ENCODE peak calls at places on chromosomes 5 and 9, in seven cellular contexts. One of them, this sample, is unnamed.
A peak's percentile ranks its signal among the peaks of the same experiment; 100 is the strongest.

GRCh38 chr5:115838885-115839518 is 2.4 kb downstream of the ATG12 start:
- DNase-seq in left ventricle myocardium inferior: no peak
- DNase-seq in GM12878: no peak
- DNase-seq in astrocyte: no peak
- DNase-seq in upper lobe of right lung: no peak
- DNase-seq in cardiac muscle cell: peak; percentile 69
- DNase-seq in GM23338: peak; percentile 66
- DNase-seq in this sample: no peak

GRCh38 chr5:73448451-73449136 is at the start of gene FOXD1:
- DNase-seq in cardiac muscle cell: peak; percentile 75
- DNase-seq in left ventricle myocardium inferior: peak; percentile 43
- DNase-seq in astrocyte: peak; percentile 96
- DNase-seq in GM12878: no peak
- DNase-seq in upper lobe of right lung: peak; percentile 69
- DNase-seq in GM23338: peak; percentile 91
- DNase-seq in this sample: peak; percentile 50

GRCh38 chr9:125637264-125637663 is 69.7 kb downstream of the MAPKAP1 start:
- DNase-seq in left ventricle myocardium inferior: no peak
- DNase-seq in GM12878: no peak
- DNase-seq in GM23338: no peak
- DNase-seq in cardiac muscle cell: no peak
- DNase-seq in upper lobe of right lung: no peak
- DNase-seq in astrocyte: no peak
- DNase-seq in this sample: no peak

GRCh38 chr5:132883261-132883834 is 9.9 kb downstream of the LEAP2 start:
- DNase-seq in astrocyte: peak; percentile 45
- DNase-seq in left ventricle myocardium inferior: no peak
- DNase-seq in upper lobe of right lung: no peak
- DNase-seq in GM23338: peak; percentile 67
- DNase-seq in GM12878: no peak
- DNase-seq in cardiac muscle cell: peak; percentile 81
- DNase-seq in this sample: no peak

GRCh38 chr9:95171001-95171400 is 146.5 kb downstream of the FANCC start:
- DNase-seq in left ventricle myocardium inferior: no peak
- DNase-seq in upper lobe of right lung: no peak
- DNase-seq in astrocyte: peak; percentile 56
- DNase-seq in GM12878: peak; percentile 13
- DNase-seq in cardiac muscle cell: peak; percentile 45
- DNase-seq in GM23338: peak; percentile 13
- DNase-seq in this sample: peak; percentile 36

GRCh38 chr5:93626801-93627200 is 43.8 kb downstream of the NR2F1 start:
- DNase-seq in cardiac muscle cell: no peak
- DNase-seq in left ventricle myocardium inferior: no peak
- DNase-seq in GM12878: no peak
- DNase-seq in GM23338: no peak
- DNase-seq in astrocyte: no peak
- DNase-seq in upper lobe of right lung: no peak
- DNase-seq in this sample: no peak

GRCh38 chr9:133352635-133353340 is 3.5 kb downstream of the SURF1 start:
- DNase-seq in cardiac muscle cell: no peak
- DNase-seq in GM12878: no peak
- DNase-seq in GM23338: no peak
- DNase-seq in astrocyte: no peak
- DNase-seq in upper lobe of right lung: no peak
- DNase-seq in left ventricle myocardium inferior: no peak
- DNase-seq in this sample: no peak

GRCh38 chr5:169768416-169768815 is 131.3 kb downstream of the DOCK2 start:
- DNase-seq in upper lobe of right lung: no peak
- DNase-seq in GM23338: peak; percentile 21
- DNase-seq in left ventricle myocardium inferior: no peak
- DNase-seq in astrocyte: no peak
- DNase-seq in GM12878: no peak
- DNase-seq in cardiac muscle cell: no peak
- DNase-seq in this sample: no peak

GRCh38 chr5:180354966-180355365 is 1.8 kb upstream of the GFPT2 start:
- DNase-seq in astrocyte: no peak
- DNase-seq in GM12878: no peak
- DNase-seq in cardiac muscle cell: no peak
- DNase-seq in upper lobe of right lung: no peak
- DNase-seq in GM23338: no peak
- DNase-seq in left ventricle myocardium inferior: no peak
- DNase-seq in this sample: no peak

GRCh38 chr9:126219717-126220116 is 106.9 kb upstream of the MVB12B start:
- DNase-seq in cardiac muscle cell: no peak
- DNase-seq in left ventricle myocardium inferior: no peak
- DNase-seq in GM23338: peak; percentile 33
- DNase-seq in astrocyte: no peak
- DNase-seq in upper lobe of right lung: no peak
- DNase-seq in GM12878: no peak
- DNase-seq in this sample: no peak

GRCh38 chr5:80796861-80797260 is 142.1 kb upstream of the DHFR start:
- DNase-seq in upper lobe of right lung: no peak
- DNase-seq in cardiac muscle cell: no peak
- DNase-seq in GM23338: no peak
- DNase-seq in left ventricle myocardium inferior: no peak
- DNase-seq in astrocyte: no peak
- DNase-seq in GM12878: no peak
- DNase-seq in this sample: no peak

GRCh38 chr5:174636081-174636480 is 88.3 kb upstream of the MSX2 start:
- DNase-seq in GM23338: no peak
- DNase-seq in upper lobe of right lung: no peak
- DNase-seq in astrocyte: no peak
- DNase-seq in left ventricle myocardium inferior: no peak
- DNase-seq in cardiac muscle cell: no peak
- DNase-seq in GM12878: no peak
- DNase-seq in this sample: no peak

GRCh38 chr5:38666668-38667498 is 110.4 kb upstream of the LIFR start:
- DNase-seq in GM23338: peak; percentile 48
- DNase-seq in upper lobe of right lung: peak; percentile 65
- DNase-seq in left ventricle myocardium inferior: peak; percentile 43
- DNase-seq in cardiac muscle cell: peak; percentile 74
- DNase-seq in GM12878: no peak
- DNase-seq in astrocyte: peak; percentile 32
- DNase-seq in this sample: no peak

GRCh38 chr5:150278046-150278760 is 11.4 kb downstream of the CAMK2A start:
- DNase-seq in cardiac muscle cell: peak; percentile 45
- DNase-seq in astrocyte: peak; percentile 22
- DNase-seq in upper lobe of right lung: no peak
- DNase-seq in GM12878: no peak
- DNase-seq in GM23338: no peak
- DNase-seq in left ventricle myocardium inferior: no peak
- DNase-seq in this sample: no peak

GRCh38 chr5:177359860-177360259 is 2.1 kb downstream of the RGS14 start:
- DNase-seq in cardiac muscle cell: no peak
- DNase-seq in upper lobe of right lung: no peak
- DNase-seq in astrocyte: no peak
- DNase-seq in left ventricle myocardium inferior: no peak
- DNase-seq in GM12878: no peak
- DNase-seq in GM23338: no peak
- DNase-seq in this sample: no peak

GRCh38 chr9:79578891-79579290 is 7.1 kb downstream of the TLE4 start:
- DNase-seq in GM23338: no peak
- DNase-seq in left ventricle myocardium inferior: no peak
- DNase-seq in GM12878: no peak
- DNase-seq in astrocyte: no peak
- DNase-seq in cardiac muscle cell: no peak
- DNase-seq in upper lobe of right lung: no peak
- DNase-seq in this sample: no peak

GRCh38 chr9:101470929-101471328 is 35.4 kb upstream of the ALDOB start:
- DNase-seq in cardiac muscle cell: no peak
- DNase-seq in left ventricle myocardium inferior: no peak
- DNase-seq in GM23338: no peak
- DNase-seq in upper lobe of right lung: no peak
- DNase-seq in astrocyte: no peak
- DNase-seq in GM12878: no peak
- DNase-seq in this sample: no peak

GRCh38 chr9:101468116-101468515 is 32.5 kb upstream of the ALDOB start:
- DNase-seq in cardiac muscle cell: no peak
- DNase-seq in GM12878: no peak
- DNase-seq in GM23338: peak; percentile 39
- DNase-seq in astrocyte: no peak
- DNase-seq in upper lobe of right lung: no peak
- DNase-seq in left ventricle myocardium inferior: no peak
- DNase-seq in this sample: no peak

GRCh38 chr9:101467690-101468089 is 32.1 kb upstream of the ALDOB start:
- DNase-seq in upper lobe of right lung: no peak
- DNase-seq in left ventricle myocardium inferior: no peak
- DNase-seq in GM12878: no peak
- DNase-seq in cardiac muscle cell: no peak
- DNase-seq in GM23338: no peak
- DNase-seq in astrocyte: no peak
- DNase-seq in this sample: no peak

GRCh38 chr9:101466863-101467262 is 31.3 kb upstream of the ALDOB start:
- DNase-seq in astrocyte: no peak
- DNase-seq in left ventricle myocardium inferior: no peak
- DNase-seq in cardiac muscle cell: no peak
- DNase-seq in GM12878: no peak
- DNase-seq in GM23338: no peak
- DNase-seq in upper lobe of right lung: no peak
- DNase-seq in this sample: no peak

GRCh38 chr9:101469026-101469425 is 33.5 kb upstream of the ALDOB start:
- DNase-seq in cardiac muscle cell: no peak
- DNase-seq in GM23338: no peak
- DNase-seq in astrocyte: no peak
- DNase-seq in upper lobe of right lung: no peak
- DNase-seq in left ventricle myocardium inferior: no peak
- DNase-seq in GM12878: no peak
- DNase-seq in this sample: no peak
- H3K4me3 ChIP-seq in cardiac muscle cell: no peak overlapping the region
- H3K4me3 ChIP-seq in GM23338: no peak overlapping the region
- H3K4me3 ChIP-seq in astrocyte: no peak overlapping the region
- H3K4me3 ChIP-seq in upper lobe of right lung: no peak overlapping the region
- H3K4me3 ChIP-seq in left ventricle myocardium inferior: no peak overlapping the region
- H3K4me3 ChIP-seq in GM12878: no peak overlapping the region
- H3K4me3 ChIP-seq in this sample: no peak overlapping the region

DNA sequence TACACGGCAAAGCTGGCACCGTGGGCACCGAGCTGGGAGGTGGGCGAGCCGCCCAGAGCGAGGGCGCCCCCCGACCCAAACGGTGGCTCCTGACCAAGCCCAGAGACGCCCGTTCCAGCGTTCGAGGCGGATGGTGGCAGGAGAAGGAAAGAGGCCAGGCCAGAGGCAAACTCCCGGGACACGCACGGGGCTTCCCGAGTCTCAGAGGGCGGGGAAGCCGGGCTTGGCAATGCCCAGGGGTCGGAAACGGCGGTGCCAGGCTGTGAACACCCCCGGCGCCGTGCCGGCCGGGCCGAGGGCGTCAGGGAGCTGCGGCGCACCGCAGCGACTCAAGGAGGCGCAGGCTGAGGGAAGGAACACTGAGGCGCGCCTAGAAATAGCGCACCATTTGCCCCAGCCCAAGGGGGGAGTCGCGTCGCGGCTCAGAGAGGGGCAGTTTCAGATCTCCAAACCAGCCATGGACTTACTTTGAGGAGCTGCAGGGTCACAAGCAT is 397 bp downstream of the SPRY4 start:
- DNase-seq in cardiac muscle cell: no peak
- DNase-seq in left ventricle myocardium inferior: peak; percentile 22
- DNase-seq in upper lobe of right lung: peak; percentile 73
- DNase-seq in astrocyte: no peak
- DNase-seq in GM12878: no peak
- DNase-seq in GM23338: no peak
- DNase-seq in this sample: no peak
- TF ChIP-seq CTCF in cardiac muscle cell: peak; percentile 38
- TF ChIP-seq CTCF in left ventricle myocardium inferior: peak; percentile 31
- TF ChIP-seq CTCF in upper lobe of right lung: peak; percentile 26
- TF ChIP-seq CTCF in astrocyte: no peak
- TF ChIP-seq CTCF in GM12878: peak; percentile 5
- TF ChIP-seq CTCF in GM23338: peak; percentile 18
- TF ChIP-seq CTCF in this sample: peak; percentile 21

DNA sequence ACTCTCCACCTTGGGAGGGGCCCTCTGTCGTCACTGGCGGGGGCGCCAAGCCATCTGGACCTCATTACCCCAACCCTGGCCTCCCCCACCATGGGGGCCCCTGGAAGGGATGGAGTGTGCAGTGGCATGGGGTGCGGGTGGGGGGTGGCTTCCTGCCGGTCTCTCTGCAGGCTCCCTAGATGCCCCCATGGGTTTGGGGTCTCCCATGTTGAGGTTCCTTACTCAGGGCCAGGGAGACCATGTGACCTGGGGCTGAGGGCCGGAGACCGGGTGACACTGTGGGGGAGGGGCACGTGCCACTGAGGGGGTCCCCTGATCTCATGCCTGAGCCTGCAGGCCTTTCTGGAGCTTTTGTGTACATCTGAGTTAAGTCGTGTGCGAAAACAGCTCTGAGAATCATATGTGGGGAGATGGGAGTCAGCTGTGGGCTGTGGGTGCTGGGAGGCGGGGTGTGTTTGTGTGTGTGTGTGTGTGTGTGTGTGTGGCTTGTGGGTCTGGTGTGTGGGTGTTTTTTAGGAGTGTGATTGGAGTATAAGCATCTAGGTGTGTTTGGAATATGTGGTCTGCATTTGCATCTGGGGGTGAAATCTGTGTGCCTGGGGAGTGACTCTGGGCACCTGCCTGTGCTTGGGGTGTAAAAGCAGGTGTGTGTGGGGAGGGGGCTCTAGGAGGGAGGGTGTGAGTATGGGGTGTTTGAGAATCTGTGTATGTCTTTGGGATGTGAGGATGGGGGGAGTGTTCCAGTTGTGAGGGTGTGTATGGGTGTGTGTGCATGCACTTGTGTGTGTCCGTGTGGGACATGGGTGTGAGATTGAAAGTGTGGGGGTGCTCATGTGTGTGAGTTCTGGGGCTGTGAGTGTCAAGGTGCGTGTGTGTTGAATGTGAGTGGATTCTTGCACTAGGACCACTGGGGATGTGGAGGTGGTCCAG is 32.1 kb downstream of the GOLGA2 start:
- DNase-seq in astrocyte: no peak
- DNase-seq in GM12878: no peak
- DNase-seq in cardiac muscle cell: peak; percentile 39
- DNase-seq in GM23338: no peak
- DNase-seq in left ventricle myocardium inferior: peak; percentile 51
- DNase-seq in upper lobe of right lung: no peak
- DNase-seq in this sample: no peak
- H3K4me3 ChIP-seq in astrocyte: no peak overlapping the region
- H3K4me3 ChIP-seq in GM12878: no peak overlapping the region
- H3K4me3 ChIP-seq in cardiac muscle cell: no peak overlapping the region
- H3K4me3 ChIP-seq in GM23338: no peak overlapping the region
- H3K4me3 ChIP-seq in left ventricle myocardium inferior: peak overlapping the region; percentile 62
- H3K4me3 ChIP-seq in upper lobe of right lung: peak overlapping the region; percentile 37
- H3K4me3 ChIP-seq in this sample: no peak overlapping the region

DNA sequence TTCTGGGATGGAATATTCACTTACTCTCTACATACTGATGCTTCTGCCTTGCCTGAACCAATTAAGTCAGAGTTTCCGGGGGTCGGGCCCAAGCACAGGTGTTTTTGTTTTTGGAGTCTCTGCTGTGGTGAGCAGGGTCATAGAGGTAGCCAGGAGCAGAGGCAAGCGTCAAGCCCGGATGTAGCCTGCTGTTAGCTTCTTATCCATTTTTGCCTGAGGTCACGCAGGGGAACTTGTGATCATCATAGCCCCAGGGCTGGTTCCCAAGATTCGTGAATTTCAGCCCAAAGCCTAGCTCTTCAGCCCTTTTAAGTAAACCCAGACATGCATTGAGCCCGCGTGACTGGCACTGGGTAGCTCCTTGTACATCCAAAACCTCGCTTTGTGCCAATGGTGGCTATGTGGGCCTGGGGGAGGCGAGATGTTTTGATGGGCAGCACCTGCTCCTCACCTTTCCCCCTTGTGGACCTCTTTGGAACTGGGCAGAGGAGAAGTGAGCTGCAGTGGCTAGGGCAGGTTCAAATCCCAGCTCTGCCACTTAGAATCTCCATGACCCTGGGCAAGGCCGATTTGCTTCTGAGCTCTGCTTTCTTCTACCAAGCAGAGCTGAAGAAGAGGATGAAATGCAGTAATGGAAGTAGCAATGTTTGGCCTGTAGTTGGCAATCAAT is 33.7 kb downstream of the FGF18 start:
- DNase-seq in astrocyte: no peak
- DNase-seq in cardiac muscle cell: no peak
- DNase-seq in GM12878: no peak
- DNase-seq in left ventricle myocardium inferior: no peak
- DNase-seq in GM23338: peak; percentile 40
- DNase-seq in upper lobe of right lung: no peak
- DNase-seq in this sample: no peak
- TF ChIP-seq CTCF in astrocyte: no peak
- TF ChIP-seq CTCF in cardiac muscle cell: no peak
- TF ChIP-seq CTCF in GM12878: no peak
- TF ChIP-seq CTCF in left ventricle myocardium inferior: no peak
- TF ChIP-seq CTCF in GM23338: peak; percentile 42
- TF ChIP-seq CTCF in upper lobe of right lung: no peak
- TF ChIP-seq CTCF in this sample: no peak